ENCODE peak calls at places on chromosomes 16 and 17, in seven cellular contexts. W is stomach; R is IMR-90; F is effector memory CD4-positive, alpha-beta T cell; I is heart left ventricle; X is A549; S is PC-3. Y is an unnamed sample. For H3K4me1, the result is how much of the 10 kb centered on the place peaks cover.

GRCh38 chr16:57619606-57620315 is 8.7 kb upstream of the ADGRG1 start:
- DNase-seq in W (peak), R (no peak), F (no peak), I (peak), X (no peak), S (peak), Y (no peak)

GRCh38 chr17:60832206-60832605 is 154.6 kb downstream of the BCAS3 start:
- DNase-seq in W (no peak), R (no peak), F (no peak), I (no peak), X (no peak), S (no peak), Y (no peak)

GRCh38 chr16:84177740-84178070 is 9.2 kb downstream of the TAF1C start:
- DNase-seq in W (no peak), R (peak), F (no peak), I (no peak), X (no peak), S (no peak), Y (no peak)

GRCh38 chr17:45236002-45236606 is 14.4 kb downstream of the FMNL1 start:
- DNase-seq in W (no peak), R (no peak), F (no peak), I (no peak), X (no peak), S (no peak), Y (no peak)

GRCh38 chr16:47815655-47816054 is 340.1 kb downstream of the ABCC12 start:
- DNase-seq in W (no peak), R (no peak), F (no peak), I (no peak), X (no peak), S (no peak), Y (no peak)

GRCh38 chr17:57549996-57550395 is 195.1 kb downstream of the CCDC182 start:
- DNase-seq in W (no peak), R (no peak), F (no peak), I (no peak), X (no peak), S (no peak), Y (no peak)

GRCh38 chr16:13629704-13630103 is 290.2 kb upstream of the ERCC4 start:
- DNase-seq in W (no peak), R (no peak), F (no peak), I (no peak), X (no peak), S (no peak), Y (no peak)

GRCh38 chr17:70913086-70913485 is 743.8 kb downstream of the KCNJ2 start:
- DNase-seq in W (no peak), R (peak), F (no peak), I (no peak), X (no peak), S (no peak), Y (no peak)

GRCh38 chr16:31456988-31457360 is 2.3 kb upstream of the ARMC5 start:
- DNase-seq in W (no peak), R (no peak), F (no peak), I (no peak), X (no peak), S (no peak), Y (no peak)

GRCh38 chr16:2238396-2239230 is 2.4 kb downstream of the DNASE1L2 start:
- DNase-seq in W (no peak), R (no peak), F (no peak), I (no peak), X (no peak), S (no peak), Y (no peak)

GRCh38 chr17:76453431-76453743 is 435 bp upstream of the UBE2O start:
- DNase-seq in W (no peak), R (no peak), F (no peak), I (no peak), X (no peak), S (no peak), Y (no peak)

GRCh38 chr16:3904875-3905274 is 24.4 kb upstream of the CREBBP start:
- DNase-seq in W (no peak), R (no peak), F (no peak), I (no peak), X (no peak), S (no peak), Y (no peak)

GRCh38 chr17:74768069-74768762 is 7.9 kb downstream of the NAT9 start:
- DNase-seq in W (peak), R (peak), F (no peak), I (peak), X (no peak), S (peak), Y (no peak)

GRCh38 chr16:10623059-10623458 is 42.7 kb upstream of the EMP2 start:
- DNase-seq in W (no peak), R (no peak), F (no peak), I (no peak), X (no peak), S (no peak), Y (no peak)

GRCh38 chr17:51817955-51818354 is 340.6 kb downstream of the CA10 start:
- DNase-seq in W (no peak), R (no peak), F (no peak), I (no peak), X (no peak), S (no peak), Y (no peak)

GRCh38 chr17:11996722-11997146 is 541 bp downstream of the ZNF18 start:
- DNase-seq in W (peak), R (peak), F (peak), I (no peak), X (peak), S (peak), Y (peak)

GRCh38 chr16:27401768-27402568 is at the start of gene IL21R:
- DNase-seq in W (peak), R (peak), F (peak), I (peak), X (no peak), S (no peak), Y (no peak)

GRCh38 chr17:81651692-81652091 is 4.7 kb downstream of the PDE6G start:
- DNase-seq in W (no peak), R (peak), F (no peak), I (no peak), X (peak), S (peak), Y (no peak)

GRCh38 chr16:24539850-24540484 is 601 bp downstream of the RBBP6 start:
- DNase-seq in W (peak), R (peak), F (peak), I (peak), X (no peak), S (no peak), Y (peak)

GRCh38 chr16:79071424-79071823 is 529.1 kb downstream of the MAF start:
- DNase-seq in W (no peak), R (no peak), F (no peak), I (no peak), X (no peak), S (no peak), Y (no peak)

GRCh38 chr17:67011527-67012175 is 32.7 kb upstream of the CACNG1 start:
- DNase-seq in W (no peak), R (no peak), F (no peak), I (no peak), X (no peak), S (peak), Y (no peak)

GRCh38 chr16:57016301-57016700 is 26.9 kb downstream of the NLRC5 start:
- DNase-seq in W (no peak), R (no peak), F (no peak), I (no peak), X (no peak), S (no peak), Y (no peak)

GRCh38 chr16:2438121-2438520 is 8.9 kb downstream of the CCNF start:
- DNase-seq in W (no peak), R (no peak), F (no peak), I (no peak), X (no peak), S (no peak), Y (no peak)

GRCh38 chr16:87648236-87648635 is 45.9 kb downstream of the JPH3 start:
- DNase-seq in W (no peak), R (no peak), F (no peak), I (no peak), X (no peak), S (no peak), Y (no peak)

GRCh38 chr16:27824786-27825185 is 238.7 kb downstream of the GSG1L start:
- DNase-seq in W (no peak), R (no peak), F (no peak), I (no peak), X (no peak), S (no peak), Y (no peak)

GRCh38 chr17:39751637-39752036 is 13.9 kb downstream of the GRB7 start:
- DNase-seq in W (no peak), R (no peak), F (no peak), I (no peak), X (no peak), S (no peak), Y (no peak)

GRCh38 chr17:67018429-67019125 is 25.8 kb upstream of the CACNG1 start:
- DNase-seq in W (no peak), R (no peak), F (no peak), I (no peak), X (no peak), S (no peak), Y (no peak)

GRCh38 chr16:30041841-30042240 is 10.8 kb upstream of the TLCD3B start:
- DNase-seq in W (no peak), R (peak), F (no peak), I (no peak), X (no peak), S (peak), Y (peak)

GRCh38 chr16:58187657-58188430 is 10.1 kb downstream of the CSNK2A2 start:
- DNase-seq in W (no peak), R (no peak), F (no peak), I (no peak), X (no peak), S (no peak), Y (no peak)

GRCh38 chr17:72477529-72477928 is 356.7 kb downstream of the SOX9 start:
- DNase-seq in W (peak), R (no peak), F (no peak), I (no peak), X (no peak), S (peak), Y (no peak)

GRCh38 chr17:58303981-58304734 is 23.4 kb upstream of the MPO start:
- DNase-seq in W (peak), R (peak), F (peak), I (no peak), X (peak), S (peak), Y (peak)

GRCh38 chr17:55451203-55451641 is 29.6 kb upstream of the MMD start:
- DNase-seq in W (no peak), R (peak), F (no peak), I (no peak), X (no peak), S (peak), Y (peak)

GRCh38 chr16:84284168-84284722 is 10.4 kb upstream of the WFDC1 start:
- DNase-seq in W (peak), R (no peak), F (no peak), I (peak), X (no peak), S (no peak), Y (no peak)

GRCh38 chr16:56848056-56848936 is 16.7 kb upstream of the SLC12A3 start:
- DNase-seq in W (no peak), R (peak), F (no peak), I (no peak), X (no peak), S (peak), Y (peak)

GRCh38 chr16:86199182-86199581 is 300.2 kb downstream of the IRF8 start:
- DNase-seq in W (no peak), R (peak), F (no peak), I (no peak), X (no peak), S (no peak), Y (no peak)

GRCh38 chr16:86200722-86201121 is 301.8 kb downstream of the IRF8 start:
- DNase-seq in W (no peak), R (peak), F (no peak), I (no peak), X (no peak), S (no peak), Y (no peak)

GRCh38 chr16:86199871-86200700 is 301.1 kb downstream of the IRF8 start:
- DNase-seq in W (no peak), R (peak), F (no peak), I (no peak), X (no peak), S (no peak), Y (no peak)

GRCh38 chr16:86196687-86197391 is 297.9 kb downstream of the IRF8 start:
- DNase-seq in W (no peak), R (no peak), F (no peak), I (no peak), X (no peak), S (no peak), Y (no peak)

DNA sequence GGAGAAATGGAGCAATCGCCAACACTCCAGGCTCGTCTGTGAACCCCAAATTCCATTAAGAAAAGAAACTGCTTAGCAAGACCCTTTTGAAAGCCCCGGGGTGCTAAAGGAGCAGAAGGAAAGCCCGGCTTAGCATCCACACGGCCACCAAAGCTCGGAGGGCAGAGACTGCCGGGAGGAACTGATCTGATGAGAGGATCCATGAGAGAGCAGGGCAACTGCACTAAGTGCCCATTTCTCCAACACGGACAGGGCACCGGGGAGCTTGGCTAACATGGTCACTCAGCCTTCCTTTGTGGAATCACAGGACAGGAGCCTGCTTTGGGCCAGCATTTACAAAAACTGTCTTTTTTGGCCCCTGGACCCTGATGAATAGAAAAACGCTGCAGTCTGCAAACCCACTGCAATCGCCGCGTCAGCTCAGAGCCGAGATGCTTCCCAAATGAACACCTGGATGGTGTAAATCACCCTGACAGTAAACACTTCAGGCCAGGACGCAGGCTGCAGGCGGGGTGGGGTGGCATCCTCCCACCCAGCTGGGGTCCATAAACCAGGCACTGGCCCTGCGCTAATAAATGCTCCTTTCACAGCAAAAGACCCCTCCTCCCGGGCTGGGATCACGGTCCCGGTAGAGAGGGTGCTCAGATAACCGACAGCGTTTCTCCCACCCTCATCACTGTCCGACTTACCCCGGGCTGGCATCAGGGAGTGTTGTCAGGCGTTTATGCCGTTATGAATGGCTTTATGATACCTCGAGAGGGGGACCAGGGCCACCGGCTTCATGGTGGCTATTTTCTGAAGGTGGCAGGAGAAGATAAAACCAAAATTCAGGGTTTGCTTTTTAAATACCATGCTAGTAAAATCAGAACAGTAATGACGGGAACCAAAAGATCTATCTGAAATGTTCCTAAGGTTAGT is 299.5 kb downstream of the IRF8 start:
- DNase-seq in W (no peak), R (no peak), F (no peak), I (no peak), X (no peak), S (no peak), Y (no peak)
- H3K4me1 ChIP-seq in W (under half), R (under half), F (under half), I (under half), X (under half), S (under half), Y (under half)

GRCh38 chr17:41618341-41619161 is 5.8 kb downstream of the KRT17 start:
- DNase-seq in W (no peak), R (no peak), F (no peak), I (no peak), X (no peak), S (peak), Y (no peak)

GRCh38 chr17:41620583-41621434 is 3.6 kb downstream of the KRT17 start:
- DNase-seq in W (no peak), R (no peak), F (no peak), I (peak), X (no peak), S (no peak), Y (no peak)

GRCh38 chr17:41624208-41625101 is at the start of gene KRT17:
- DNase-seq in W (no peak), R (no peak), F (no peak), I (peak), X (no peak), S (peak), Y (no peak)

GRCh38 chr17:41619162-41619933 is 5.0 kb downstream of the KRT17 start:
- DNase-seq in W (no peak), R (no peak), F (no peak), I (no peak), X (no peak), S (no peak), Y (no peak)

GRCh38 chr17:41621916-41622315 is 2.5 kb downstream of the KRT17 start:
- DNase-seq in W (no peak), R (no peak), F (no peak), I (no peak), X (no peak), S (no peak), Y (no peak)
- H3K4me1 ChIP-seq in W (under half), R (under half), F (under half), I (under half), X (under half), S (under half), Y (under half)

GRCh38 chr17:78256705-78257559 is 25.5 kb downstream of the TMEM235 start:
- DNase-seq in W (no peak), R (no peak), F (no peak), I (no peak), X (no peak), S (no peak), Y (peak)
- H3K4me1 ChIP-seq in W (under half), R (under half), F (half or more), I (under half), X (under half), S (under half), Y (under half)

DNA sequence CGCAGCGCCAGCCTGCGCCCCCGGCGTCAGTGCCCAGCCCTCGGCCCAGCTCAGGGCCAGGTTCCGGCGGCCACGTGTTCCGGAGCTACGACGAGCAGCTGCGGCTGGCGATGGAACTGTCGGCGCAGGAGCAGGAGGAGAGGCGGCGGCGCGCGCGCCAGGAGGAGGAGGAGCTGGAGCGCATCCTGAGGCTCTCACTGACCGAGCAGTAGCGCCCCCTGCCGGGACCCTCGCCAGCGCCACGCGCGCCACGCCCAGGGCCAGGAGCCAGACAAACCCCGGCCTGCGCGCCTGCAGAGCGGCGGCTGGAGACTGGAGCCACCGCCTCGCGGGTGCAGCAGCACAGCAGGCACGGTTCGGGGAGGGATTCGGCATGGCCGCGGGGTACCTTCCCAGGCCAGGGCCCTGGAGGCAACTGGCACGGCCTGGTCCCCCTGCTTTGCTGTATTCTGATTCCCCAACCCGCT is 9.3 kb downstream of the CORO6 start:
- DNase-seq in W (peak), R (peak), F (peak), I (peak), X (no peak), S (no peak), Y (peak)
- H3K4me1 ChIP-seq in W (half or more), R (under half), F (half or more), I (half or more), X (under half), S (under half), Y (under half)

GRCh38 chr16:81807767-81808166 is 28.7 kb downstream of the PLCG2 start:
- DNase-seq in W (no peak), R (no peak), F (no peak), I (no peak), X (no peak), S (no peak), Y (no peak)
- H3K4me1 ChIP-seq in W (under half), R (under half), F (under half), I (under half), X (under half), S (under half), Y (under half)

GRCh38 chr17:28718990-28719433 is 773 bp upstream of the RPL23A start:
- DNase-seq in W (no peak), R (no peak), F (no peak), I (no peak), X (no peak), S (no peak), Y (no peak)
- H3K4me1 ChIP-seq in W (half or more), R (under half), F (under half), I (half or more), X (under half), S (under half), Y (under half)

GRCh38 chr16:88936913-88937666 is 39.9 kb downstream of the CBFA2T3 start:
- DNase-seq in W (no peak), R (no peak), F (no peak), I (peak), X (no peak), S (no peak), Y (no peak)
- H3K4me1 ChIP-seq in W (under half), R (under half), F (under half), I (half or more), X (under half), S (under half), Y (under half)

Y was measured in endothelial cell of umbilical vein.